ENCODE peak calls at places on chromosomes 11 and 22, in four cellular contexts. One of them, this sample, is unnamed.

GRCh38 chr11:44589301-44589700 is 23.8 kb downstream of the CD82 start:
- DNase-seq in IMR-90: peak; percentile 97
- DNase-seq in adrenal gland: no peak
- DNase-seq in astrocyte: peak; percentile 55
- DNase-seq in this sample: no peak

GRCh38 chr11:60307507-60308195 is 19.4 kb upstream of the MS4A6E start:
- DNase-seq in IMR-90: no peak
- DNase-seq in adrenal gland: no peak
- DNase-seq in astrocyte: no peak
- DNase-seq in this sample: no peak

GRCh38 chr11:48058064-48058463 is 77.7 kb downstream of the PTPRJ start:
- DNase-seq in IMR-90: no peak
- DNase-seq in adrenal gland: no peak
- DNase-seq in astrocyte: no peak
- DNase-seq in this sample: no peak

GRCh38 chr11:82960000-82960778 is 58.7 kb downstream of the DDIAS start:
- DNase-seq in IMR-90: no peak
- DNase-seq in adrenal gland: no peak
- DNase-seq in astrocyte: no peak
- DNase-seq in this sample: no peak

GRCh38 chr11:61834278-61835004 is 6.3 kb downstream of the FADS2 start:
- DNase-seq in IMR-90: peak; percentile 47
- DNase-seq in adrenal gland: peak; percentile 84
- DNase-seq in astrocyte: peak; percentile 76
- DNase-seq in this sample: no peak

GRCh38 chr11:134844838-134845237 is 432.8 kb upstream of the B3GAT1 start:
- DNase-seq in IMR-90: no peak
- DNase-seq in adrenal gland: no peak
- DNase-seq in astrocyte: no peak
- DNase-seq in this sample: no peak

GRCh38 chr22:44605486-44605885 is 96.5 kb upstream of the PRR5 start:
- DNase-seq in IMR-90: no peak
- DNase-seq in adrenal gland: no peak
- DNase-seq in astrocyte: no peak
- DNase-seq in this sample: no peak

GRCh38 chr22:24696551-24697001 is 77.9 kb downstream of the PIWIL3 start:
- DNase-seq in IMR-90: no peak
- DNase-seq in adrenal gland: no peak
- DNase-seq in astrocyte: no peak
- DNase-seq in this sample: no peak

GRCh38 chr11:34616086-34616485 is 4.8 kb upstream of the EHF start:
- DNase-seq in IMR-90: no peak
- DNase-seq in adrenal gland: no peak
- DNase-seq in astrocyte: no peak
- DNase-seq in this sample: no peak

GRCh38 chr11:12086271-12087074 is 23.9 kb upstream of the MICAL2 start:
- DNase-seq in IMR-90: peak; percentile 97
- DNase-seq in adrenal gland: peak; percentile 31
- DNase-seq in astrocyte: peak; percentile 98
- DNase-seq in this sample: peak; percentile 94

GRCh38 chr11:44047931-44048431 is at the start of gene ACCSL:
- DNase-seq in IMR-90: no peak
- DNase-seq in adrenal gland: peak; percentile 11
- DNase-seq in astrocyte: no peak
- DNase-seq in this sample: no peak

GRCh38 chr22:17919276-17920144 is 104.9 kb downstream of the MICAL3 start:
- DNase-seq in IMR-90: no peak
- DNase-seq in adrenal gland: peak; percentile 38
- DNase-seq in astrocyte: no peak
- DNase-seq in this sample: no peak

GRCh38 chr11:103806130-103806900 is 230.1 kb upstream of the DDI1 start:
- DNase-seq in IMR-90: peak; percentile 93
- DNase-seq in adrenal gland: no peak
- DNase-seq in astrocyte: peak; percentile 90
- DNase-seq in this sample: peak; percentile 73

GRCh38 chr11:128603752-128604472 is 16.6 kb upstream of the ETS1 start:
- DNase-seq in IMR-90: no peak
- DNase-seq in adrenal gland: no peak
- DNase-seq in astrocyte: no peak
- DNase-seq in this sample: no peak

GRCh38 chr11:46553746-46554204 is 40.0 kb downstream of the AMBRA1 start:
- DNase-seq in IMR-90: no peak
- DNase-seq in adrenal gland: no peak
- DNase-seq in astrocyte: peak; percentile 52
- DNase-seq in this sample: no peak

GRCh38 chr11:70402685-70403084 is 4.4 kb downstream of the CTTN start:
- DNase-seq in IMR-90: no peak
- DNase-seq in adrenal gland: no peak
- DNase-seq in astrocyte: no peak
- DNase-seq in this sample: peak; percentile 46

GRCh38 chr11:35623708-35624168 is 5.5 kb downstream of the FJX1 start:
- DNase-seq in IMR-90: peak; percentile 94
- DNase-seq in adrenal gland: no peak
- DNase-seq in astrocyte: peak; percentile 91
- DNase-seq in this sample: peak; percentile 96

GRCh38 chr11:65436412-65437032 is 13.9 kb downstream of the NEAT1 start:
- DNase-seq in IMR-90: peak; percentile 49
- DNase-seq in adrenal gland: peak; percentile 29
- DNase-seq in astrocyte: no peak
- DNase-seq in this sample: peak; percentile 40
- H3K4me3 ChIP-seq in IMR-90: no peak overlapping the region
- H3K4me3 ChIP-seq in adrenal gland: no peak overlapping the region
- H3K4me3 ChIP-seq in astrocyte: no peak overlapping the region
- H3K4me3 ChIP-seq in this sample: peak overlapping the region; percentile 10

GRCh38 chr11:79052539-79052938 is 388.3 kb downstream of the TENM4 start:
- DNase-seq in IMR-90: no peak
- DNase-seq in adrenal gland: no peak
- DNase-seq in astrocyte: no peak
- DNase-seq in this sample: peak; percentile 25
- TF ChIP-seq CTCF in IMR-90: peak; percentile 17
- TF ChIP-seq CTCF in adrenal gland: no peak
- TF ChIP-seq CTCF in astrocyte: peak; percentile 12
- TF ChIP-seq CTCF in this sample: peak; percentile 44

DNA sequence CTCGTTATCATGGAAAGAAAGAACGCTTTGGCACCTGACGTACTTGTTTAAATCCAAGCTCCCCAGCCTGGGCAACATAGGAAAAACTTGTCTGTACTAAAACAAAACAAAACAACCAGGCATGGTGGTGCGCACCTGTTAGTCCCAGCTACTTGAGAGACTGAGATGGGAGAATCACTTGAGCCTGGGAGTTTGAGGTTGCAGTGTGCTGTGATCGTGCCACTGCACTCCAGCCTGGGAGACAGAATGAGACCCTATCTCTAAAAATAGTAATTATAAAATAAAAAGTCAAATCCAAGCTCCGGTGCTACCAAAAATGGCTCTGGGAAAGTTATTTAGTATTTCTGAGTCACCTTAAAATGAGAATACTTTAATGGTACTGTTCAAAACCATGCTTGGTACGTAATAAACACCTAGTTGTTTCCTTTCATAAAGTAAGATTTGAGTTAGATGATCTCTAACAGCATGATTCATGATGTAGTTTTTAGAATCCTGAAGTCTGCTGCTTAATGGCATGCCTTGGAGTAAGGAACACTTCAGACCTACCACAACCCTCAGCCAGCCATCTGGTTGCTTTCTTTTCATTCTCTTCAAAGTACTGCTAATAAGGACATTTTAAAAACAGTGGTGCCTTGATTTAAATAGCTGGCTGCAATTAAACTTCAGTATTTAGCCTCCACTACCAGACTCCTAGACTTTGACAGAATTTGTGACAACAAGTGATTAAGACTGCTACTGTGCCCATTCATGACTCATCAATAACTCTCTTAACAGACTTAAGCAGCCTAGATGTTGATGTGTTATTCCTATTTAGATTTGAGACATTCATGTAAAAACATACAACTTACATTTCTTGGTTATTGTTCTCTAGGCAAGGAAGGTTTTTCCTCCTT is 8.4 kb downstream of the PPME1 start:
- DNase-seq in IMR-90: peak; percentile 41
- DNase-seq in adrenal gland: no peak
- DNase-seq in astrocyte: peak; percentile 51
- DNase-seq in this sample: peak; percentile 28
- H3K4me3 ChIP-seq in IMR-90: no peak overlapping the region
- H3K4me3 ChIP-seq in adrenal gland: no peak overlapping the region
- H3K4me3 ChIP-seq in astrocyte: no peak overlapping the region
- H3K4me3 ChIP-seq in this sample: no peak overlapping the region

DNA sequence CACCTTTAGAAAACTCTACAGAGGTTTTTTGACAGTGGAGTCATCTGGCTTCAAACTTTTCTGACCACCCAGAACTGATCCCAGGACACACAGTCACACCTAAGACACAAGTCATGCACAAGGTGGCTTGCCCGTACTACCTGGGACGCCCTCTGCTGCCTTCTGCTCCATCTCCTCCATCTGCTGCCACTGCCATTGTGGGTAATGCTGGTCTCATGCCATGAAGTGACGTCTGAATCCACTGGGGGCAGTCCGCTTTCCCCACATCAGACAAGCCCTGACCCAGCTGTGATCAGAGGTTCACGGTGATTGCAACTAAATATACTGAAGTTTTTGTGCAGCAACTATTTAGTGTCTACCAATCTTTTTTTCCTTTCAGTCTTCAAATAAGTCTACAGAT is 5.4 kb upstream of the NDUFS8 start:
- DNase-seq in IMR-90: no peak
- DNase-seq in adrenal gland: no peak
- DNase-seq in astrocyte: no peak
- DNase-seq in this sample: no peak
- TF ChIP-seq CTCF in IMR-90: no peak
- TF ChIP-seq CTCF in adrenal gland: no peak
- TF ChIP-seq CTCF in astrocyte: no peak
- TF ChIP-seq CTCF in this sample: no peak